ENCODE peak calls at places on chromosomes 11 and 22, in ten cellular contexts. One of them, this sample, is unnamed.

GRCh38 chr11:120203626-120204025 is 7.2 kb upstream of the OAF start:
- DNase-seq in RWPE1: no peak
- DNase-seq in colonic mucosa: no peak
- DNase-seq in upper lobe of right lung: no peak
- DNase-seq in OCI-LY7: no peak
- DNase-seq in HFF-Myc: peak
- DNase-seq in fibroblast of the aortic adventitia: no peak
- DNase-seq in RWPE2: no peak
- DNase-seq in IMR-90: no peak
- DNase-seq in lower leg skin: no peak
- DNase-seq in this sample: no peak

GRCh38 chr22:21940521-21940920 is 12.1 kb downstream of the PPM1F start:
- DNase-seq in RWPE1: no peak
- DNase-seq in colonic mucosa: no peak
- DNase-seq in upper lobe of right lung: no peak
- DNase-seq in OCI-LY7: no peak
- DNase-seq in HFF-Myc: no peak
- DNase-seq in fibroblast of the aortic adventitia: no peak
- DNase-seq in RWPE2: no peak
- DNase-seq in IMR-90: no peak
- DNase-seq in lower leg skin: no peak
- DNase-seq in this sample: no peak

GRCh38 chr11:130464289-130464812 is 15.9 kb downstream of the ADAMTS15 start:
- DNase-seq in RWPE1: no peak
- DNase-seq in colonic mucosa: no peak
- DNase-seq in upper lobe of right lung: no peak
- DNase-seq in OCI-LY7: no peak
- DNase-seq in HFF-Myc: no peak
- DNase-seq in fibroblast of the aortic adventitia: peak
- DNase-seq in RWPE2: no peak
- DNase-seq in IMR-90: peak
- DNase-seq in lower leg skin: no peak
- DNase-seq in this sample: no peak

GRCh38 chr11:2724653-2725366 is 25.0 kb upstream of the KCNQ1OT1 start:
- DNase-seq in RWPE1: no peak
- DNase-seq in colonic mucosa: no peak
- DNase-seq in upper lobe of right lung: no peak
- DNase-seq in OCI-LY7: no peak
- DNase-seq in HFF-Myc: no peak
- DNase-seq in fibroblast of the aortic adventitia: peak
- DNase-seq in RWPE2: no peak
- DNase-seq in IMR-90: no peak
- DNase-seq in lower leg skin: no peak
- DNase-seq in this sample: no peak

GRCh38 chr11:110989734-110990133 is 255.8 kb upstream of the POU2AF2 start:
- DNase-seq in RWPE1: no peak
- DNase-seq in colonic mucosa: no peak
- DNase-seq in upper lobe of right lung: no peak
- DNase-seq in OCI-LY7: no peak
- DNase-seq in HFF-Myc: no peak
- DNase-seq in fibroblast of the aortic adventitia: peak
- DNase-seq in RWPE2: no peak
- DNase-seq in IMR-90: peak
- DNase-seq in lower leg skin: peak
- DNase-seq in this sample: no peak

GRCh38 chr11:2574043-2574552 is 125.7 kb downstream of the KCNQ1OT1 start:
- DNase-seq in RWPE1: no peak
- DNase-seq in colonic mucosa: no peak
- DNase-seq in upper lobe of right lung: peak
- DNase-seq in OCI-LY7: no peak
- DNase-seq in HFF-Myc: no peak
- DNase-seq in fibroblast of the aortic adventitia: no peak
- DNase-seq in RWPE2: peak
- DNase-seq in IMR-90: no peak
- DNase-seq in lower leg skin: no peak
- DNase-seq in this sample: no peak

GRCh38 chr22:39524753-39525657 is 4.6 kb downstream of the ATF4 start:
- DNase-seq in RWPE1: no peak
- DNase-seq in colonic mucosa: no peak
- DNase-seq in upper lobe of right lung: no peak
- DNase-seq in OCI-LY7: peak
- DNase-seq in HFF-Myc: no peak
- DNase-seq in fibroblast of the aortic adventitia: no peak
- DNase-seq in RWPE2: no peak
- DNase-seq in IMR-90: no peak
- DNase-seq in lower leg skin: no peak
- DNase-seq in this sample: no peak

GRCh38 chr11:130726234-130726559 is 190.1 kb downstream of the SNX19 start:
- DNase-seq in RWPE1: no peak
- DNase-seq in colonic mucosa: peak
- DNase-seq in upper lobe of right lung: no peak
- DNase-seq in OCI-LY7: no peak
- DNase-seq in HFF-Myc: no peak
- DNase-seq in fibroblast of the aortic adventitia: peak
- DNase-seq in RWPE2: no peak
- DNase-seq in IMR-90: peak
- DNase-seq in lower leg skin: no peak
- DNase-seq in this sample: no peak

GRCh38 chr11:44693654-44694119 is 33.1 kb upstream of the TSPAN18 start:
- DNase-seq in RWPE1: no peak
- DNase-seq in colonic mucosa: no peak
- DNase-seq in upper lobe of right lung: no peak
- DNase-seq in OCI-LY7: no peak
- DNase-seq in HFF-Myc: no peak
- DNase-seq in fibroblast of the aortic adventitia: no peak
- DNase-seq in RWPE2: no peak
- DNase-seq in IMR-90: no peak
- DNase-seq in lower leg skin: no peak
- DNase-seq in this sample: no peak

GRCh38 chr11:94650756-94651155 is 83.6 kb downstream of the PIWIL4 start:
- DNase-seq in RWPE1: no peak
- DNase-seq in colonic mucosa: peak
- DNase-seq in upper lobe of right lung: peak
- DNase-seq in OCI-LY7: no peak
- DNase-seq in HFF-Myc: peak
- DNase-seq in fibroblast of the aortic adventitia: peak
- DNase-seq in RWPE2: no peak
- DNase-seq in IMR-90: peak
- DNase-seq in lower leg skin: peak
- DNase-seq in this sample: no peak

GRCh38 chr22:45208993-45209838 is 31.5 kb downstream of the KIAA0930 start:
- DNase-seq in RWPE1: peak
- DNase-seq in colonic mucosa: no peak
- DNase-seq in upper lobe of right lung: no peak
- DNase-seq in OCI-LY7: no peak
- DNase-seq in HFF-Myc: peak
- DNase-seq in fibroblast of the aortic adventitia: peak
- DNase-seq in RWPE2: peak
- DNase-seq in IMR-90: peak
- DNase-seq in lower leg skin: no peak
- DNase-seq in this sample: peak

GRCh38 chr11:12164061-12165014 is 53.9 kb downstream of the MICAL2 start:
- DNase-seq in RWPE1: no peak
- DNase-seq in colonic mucosa: no peak
- DNase-seq in upper lobe of right lung: peak
- DNase-seq in OCI-LY7: no peak
- DNase-seq in HFF-Myc: peak
- DNase-seq in fibroblast of the aortic adventitia: peak
- DNase-seq in RWPE2: no peak
- DNase-seq in IMR-90: peak
- DNase-seq in lower leg skin: no peak
- DNase-seq in this sample: no peak

GRCh38 chr11:79159657-79160450 is 281.0 kb downstream of the TENM4 start:
- DNase-seq in RWPE1: no peak
- DNase-seq in colonic mucosa: no peak
- DNase-seq in upper lobe of right lung: no peak
- DNase-seq in OCI-LY7: no peak
- DNase-seq in HFF-Myc: no peak
- DNase-seq in fibroblast of the aortic adventitia: peak
- DNase-seq in RWPE2: no peak
- DNase-seq in IMR-90: no peak
- DNase-seq in lower leg skin: no peak
- DNase-seq in this sample: no peak
- TF ChIP-seq CTCF in RWPE1: no peak
- TF ChIP-seq CTCF in colonic mucosa: no peak
- TF ChIP-seq CTCF in upper lobe of right lung: no peak
- TF ChIP-seq CTCF in OCI-LY7: peak
- TF ChIP-seq CTCF in HFF-Myc: peak
- TF ChIP-seq CTCF in fibroblast of the aortic adventitia: peak
- TF ChIP-seq CTCF in RWPE2: peak
- TF ChIP-seq CTCF in IMR-90: peak
- TF ChIP-seq CTCF in lower leg skin: no peak
- TF ChIP-seq CTCF in this sample: peak

GRCh38 chr11:11163256-11163655 is 189.8 kb downstream of the CSNK2A3 start:
- DNase-seq in RWPE1: no peak
- DNase-seq in colonic mucosa: no peak
- DNase-seq in upper lobe of right lung: no peak
- DNase-seq in OCI-LY7: peak
- DNase-seq in HFF-Myc: no peak
- DNase-seq in fibroblast of the aortic adventitia: no peak
- DNase-seq in RWPE2: no peak
- DNase-seq in IMR-90: no peak
- DNase-seq in lower leg skin: no peak
- DNase-seq in this sample: no peak
- TF ChIP-seq CTCF in RWPE1: no peak
- TF ChIP-seq CTCF in colonic mucosa: no peak
- TF ChIP-seq CTCF in upper lobe of right lung: peak
- TF ChIP-seq CTCF in OCI-LY7: no peak
- TF ChIP-seq CTCF in HFF-Myc: no peak
- TF ChIP-seq CTCF in fibroblast of the aortic adventitia: peak
- TF ChIP-seq CTCF in RWPE2: no peak
- TF ChIP-seq CTCF in IMR-90: peak
- TF ChIP-seq CTCF in lower leg skin: no peak
- TF ChIP-seq CTCF in this sample: peak

GRCh38 chr22:37018815-37019308 is 385 bp downstream of the TST start:
- DNase-seq in RWPE1: peak
- DNase-seq in colonic mucosa: peak
- DNase-seq in upper lobe of right lung: peak
- DNase-seq in OCI-LY7: no peak
- DNase-seq in HFF-Myc: no peak
- DNase-seq in fibroblast of the aortic adventitia: peak
- DNase-seq in RWPE2: no peak
- DNase-seq in IMR-90: peak
- DNase-seq in lower leg skin: peak
- DNase-seq in this sample: peak

GRCh38 chr22:37018086-37018814 is 997 bp downstream of the TST start:
- DNase-seq in RWPE1: no peak
- DNase-seq in colonic mucosa: no peak
- DNase-seq in upper lobe of right lung: no peak
- DNase-seq in OCI-LY7: no peak
- DNase-seq in HFF-Myc: no peak
- DNase-seq in fibroblast of the aortic adventitia: no peak
- DNase-seq in RWPE2: no peak
- DNase-seq in IMR-90: no peak
- DNase-seq in lower leg skin: no peak
- DNase-seq in this sample: no peak

GRCh38 chr22:37020192-37020479 is 594 bp downstream of the MPST start:
- DNase-seq in RWPE1: peak
- DNase-seq in colonic mucosa: peak
- DNase-seq in upper lobe of right lung: no peak
- DNase-seq in OCI-LY7: peak
- DNase-seq in HFF-Myc: no peak
- DNase-seq in fibroblast of the aortic adventitia: peak
- DNase-seq in RWPE2: no peak
- DNase-seq in IMR-90: peak
- DNase-seq in lower leg skin: no peak
- DNase-seq in this sample: no peak

GRCh38 chr22:37021041-37021440 is 1.5 kb downstream of the MPST start:
- DNase-seq in RWPE1: no peak
- DNase-seq in colonic mucosa: peak
- DNase-seq in upper lobe of right lung: no peak
- DNase-seq in OCI-LY7: no peak
- DNase-seq in HFF-Myc: no peak
- DNase-seq in fibroblast of the aortic adventitia: no peak
- DNase-seq in RWPE2: no peak
- DNase-seq in IMR-90: no peak
- DNase-seq in lower leg skin: no peak
- DNase-seq in this sample: no peak

DNA sequence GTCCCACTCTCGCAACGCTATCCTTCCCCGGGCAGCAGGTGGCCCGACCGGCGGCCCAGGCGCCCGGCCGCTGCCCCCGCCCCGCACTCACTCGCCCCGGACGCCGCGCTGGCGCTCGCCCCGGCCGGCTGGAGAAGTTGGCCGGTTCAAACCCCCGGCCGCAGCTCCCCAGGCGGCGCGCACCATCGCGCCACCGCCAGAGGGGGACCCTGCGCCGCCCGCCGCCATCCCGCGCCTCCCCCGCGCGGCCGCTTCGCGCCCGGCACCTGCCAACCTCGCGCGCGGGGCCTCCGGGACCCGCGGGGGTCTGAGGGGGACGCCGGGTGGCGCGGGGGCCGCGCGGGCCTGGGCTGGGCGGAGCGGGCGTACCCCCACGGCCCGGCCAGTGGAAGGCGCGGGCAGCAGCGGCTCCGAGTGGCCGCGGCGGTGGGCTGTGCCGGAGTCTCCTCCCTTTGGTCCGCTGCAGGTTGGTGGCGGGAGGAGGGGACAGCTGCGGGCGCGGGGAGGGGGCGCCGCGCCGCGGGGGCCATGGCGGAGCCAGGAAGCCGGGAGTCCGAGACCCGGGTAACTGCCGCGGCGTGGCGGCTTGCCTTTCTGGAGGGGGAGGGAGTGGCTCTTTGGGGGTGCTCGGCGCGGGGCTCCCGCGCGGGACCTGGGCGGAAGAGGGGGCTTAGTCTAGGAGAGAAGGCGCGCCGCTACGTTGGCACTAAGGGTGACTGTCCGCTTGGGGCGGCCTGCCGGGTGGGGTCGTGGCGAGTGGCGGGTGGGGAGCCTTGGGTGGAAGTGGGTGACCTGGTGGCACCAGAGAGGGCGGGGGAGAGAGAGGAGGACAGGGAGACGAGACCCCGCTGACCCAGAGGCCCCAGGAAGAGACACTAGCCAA is at the start of the genes MPST and TST:
- DNase-seq in RWPE1: peak
- DNase-seq in colonic mucosa: peak
- DNase-seq in upper lobe of right lung: peak
- DNase-seq in OCI-LY7: peak
- DNase-seq in HFF-Myc: no peak
- DNase-seq in fibroblast of the aortic adventitia: peak
- DNase-seq in RWPE2: no peak
- DNase-seq in IMR-90: peak
- DNase-seq in lower leg skin: peak
- DNase-seq in this sample: peak
- TF ChIP-seq CTCF in RWPE1: no peak
- TF ChIP-seq CTCF in colonic mucosa: no peak
- TF ChIP-seq CTCF in upper lobe of right lung: no peak
- TF ChIP-seq CTCF in OCI-LY7: peak
- TF ChIP-seq CTCF in HFF-Myc: no peak
- TF ChIP-seq CTCF in fibroblast of the aortic adventitia: no peak
- TF ChIP-seq CTCF in RWPE2: peak
- TF ChIP-seq CTCF in IMR-90: peak
- TF ChIP-seq CTCF in lower leg skin: no peak
- TF ChIP-seq CTCF in this sample: no peak

DNA sequence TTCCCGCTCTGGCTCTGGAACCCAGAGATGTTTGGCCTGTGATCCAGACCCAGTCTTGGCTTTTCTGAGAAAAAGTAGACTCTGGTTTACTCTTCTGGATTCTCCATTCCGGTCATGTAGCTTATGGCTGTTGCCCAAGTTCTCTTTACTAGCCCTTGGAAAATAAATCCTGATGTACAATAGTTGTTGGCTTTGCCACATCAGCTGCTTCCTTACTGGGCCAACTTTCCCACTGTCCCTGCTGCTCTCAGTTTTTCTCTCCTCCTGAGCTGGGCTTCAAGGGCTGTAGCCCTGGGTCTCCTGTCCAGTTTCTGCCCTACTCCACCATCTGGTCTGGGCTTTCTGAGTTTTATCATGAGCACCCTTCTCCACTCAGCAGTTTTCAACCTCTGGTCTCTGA is 12.5 kb downstream of the PATZ1 start:
- DNase-seq in RWPE1: no peak
- DNase-seq in colonic mucosa: no peak
- DNase-seq in upper lobe of right lung: no peak
- DNase-seq in OCI-LY7: no peak
- DNase-seq in HFF-Myc: no peak
- DNase-seq in fibroblast of the aortic adventitia: peak
- DNase-seq in RWPE2: no peak
- DNase-seq in IMR-90: no peak
- DNase-seq in lower leg skin: no peak
- DNase-seq in this sample: no peak
- TF ChIP-seq CTCF in RWPE1: no peak
- TF ChIP-seq CTCF in colonic mucosa: no peak
- TF ChIP-seq CTCF in upper lobe of right lung: no peak
- TF ChIP-seq CTCF in OCI-LY7: no peak
- TF ChIP-seq CTCF in HFF-Myc: no peak
- TF ChIP-seq CTCF in fibroblast of the aortic adventitia: no peak
- TF ChIP-seq CTCF in RWPE2: no peak
- TF ChIP-seq CTCF in IMR-90: no peak
- TF ChIP-seq CTCF in lower leg skin: no peak
- TF ChIP-seq CTCF in this sample: no peak

This sample was measured in endothelial cell.